ENCODE peak calls at places on chromosome 20, in seven cellular contexts. B, D, M, H, G, N and C are unnamed samples.

GRCh38 chr20:51020657-51021056 is 2.2 kb downstream of the KCNG1 start:
- DNase-seq in B (no peak), D (no peak), M (no peak), H (no peak), G (no peak), N (no peak), C (no peak)

GRCh38 chr20:3090565-3090964 is 6.0 kb upstream of the AVP start:
- DNase-seq in B (no peak), D (no peak), M (no peak), H (no peak), G (no peak), N (no peak), C (no peak)

GRCh38 chr20:13302647-13303425 is 81.8 kb downstream of the ISM1 start:
- DNase-seq in B (no peak), D (no peak), M (peak; percentile 50), H (peak; percentile 8), G (no peak), N (peak; percentile 15), C (peak; percentile 37)

GRCh38 chr20:45959956-45960630 is 11.9 kb downstream of the ZNF335 start:
- DNase-seq in B (no peak), D (no peak), M (peak; percentile 50), H (no peak), G (no peak), N (no peak), C (no peak)

GRCh38 chr20:11267131-11267761 is 593.4 kb upstream of the JAG1 start:
- DNase-seq in B (no peak), D (no peak), M (peak; percentile 68), H (no peak), G (no peak), N (no peak), C (peak; percentile 25)

GRCh38 chr20:25270829-25271251 is 23.0 kb downstream of the PYGB start:
- DNase-seq in B (no peak), D (peak; percentile 3), M (no peak), H (no peak), G (no peak), N (no peak), C (peak; percentile 2)

GRCh38 chr20:4153251-4153650 is 137.9 kb upstream of the RNF24 start:
- DNase-seq in B (no peak), D (no peak), M (no peak), H (no peak), G (no peak), N (no peak), C (no peak)

GRCh38 chr20:31968299-31969126 is 562 bp downstream of the XKR7 start:
- DNase-seq in B (peak; percentile 66), D (peak; percentile 78), M (peak; percentile 93), H (peak; percentile 61), G (peak; percentile 63), N (peak; percentile 60), C (peak; percentile 55)

GRCh38 chr20:63277466-63278272 is 5.1 kb downstream of the ARFGAP1 start:
- DNase-seq in B (no peak), D (no peak), M (no peak), H (no peak), G (no peak), N (no peak), C (no peak)

GRCh38 chr20:57579898-57580447 is 19.1 kb downstream of the PCK1 start:
- DNase-seq in B (no peak), D (no peak), M (no peak), H (no peak), G (no peak), N (no peak), C (no peak)

GRCh38 chr20:2292711-2293110 is 3.1 kb upstream of the TGM3 start:
- DNase-seq in B (no peak), D (no peak), M (no peak), H (no peak), G (no peak), N (no peak), C (no peak)

GRCh38 chr20:51144476-51144875 is 121.6 kb upstream of the KCNG1 start:
- DNase-seq in B (no peak), D (no peak), M (no peak), H (no peak), G (no peak), N (no peak), C (no peak)

GRCh38 chr20:52152416-52152815 is 39.2 kb downstream of the ZFP64 start:
- DNase-seq in B (no peak), D (no peak), M (no peak), H (no peak), G (no peak), N (no peak), C (no peak)

GRCh38 chr20:37450344-37450743 is 70.7 kb upstream of the NNAT start:
- DNase-seq in B (no peak), D (no peak), M (no peak), H (no peak), G (no peak), N (no peak), C (no peak)